ENCODE peak calls at places on chromosome 17, in nine cellular contexts. Z is testis; V is upper lobe of right lung; S is cardiac muscle cell; W is ascending aorta; H is astrocyte of the spinal cord; B is CD4-positive, alpha-beta T cell; R is neural progenitor cell; N is heart right ventricle. Q is an unnamed sample.

GRCh38 chr17:47820023-47820789 is 1.4 kb downstream of the OSBPL7 start:
- DNase-seq in Z (no peak), V (no peak), S (no peak), W (no peak), H (no peak), B (no peak), R (no peak), N (no peak), Q (no peak)

GRCh38 chr17:6853764-6854442 is 22.4 kb upstream of the TEKT1 start:
- DNase-seq in Z (peak), V (no peak), S (no peak), W (no peak), H (no peak), B (no peak), R (peak), N (no peak), Q (peak)

GRCh38 chr17:60827920-60828319 is 150.3 kb downstream of the BCAS3 start:
- DNase-seq in Z (no peak), V (no peak), S (no peak), W (no peak), H (no peak), B (no peak), R (no peak), N (no peak), Q (no peak)

GRCh38 chr17:4001048-4001590 is 36.9 kb upstream of the ATP2A3 start:
- DNase-seq in Z (no peak), V (no peak), S (peak), W (no peak), H (no peak), B (no peak), R (no peak), N (no peak), Q (no peak)

GRCh38 chr17:670286-670685 is 44.4 kb downstream of the VPS53 start:
- DNase-seq in Z (no peak), V (no peak), S (no peak), W (no peak), H (no peak), B (no peak), R (no peak), N (no peak), Q (no peak)

GRCh38 chr17:13030459-13031305 is 12.9 kb upstream of the ELAC2 start:
- DNase-seq in Z (peak), V (no peak), S (peak), W (no peak), H (peak), B (no peak), R (peak), N (peak), Q (peak)

GRCh38 chr17:68440526-68440925 is 16.8 kb downstream of the WIPI1 start:
- DNase-seq in Z (no peak), V (no peak), S (no peak), W (no peak), H (no peak), B (no peak), R (no peak), N (no peak), Q (no peak)

GRCh38 chr17:4710693-4711634 is 532 bp downstream of the ARRB2 start:
- DNase-seq in Z (no peak), V (no peak), S (no peak), W (no peak), H (no peak), B (peak), R (no peak), N (no peak), Q (no peak)

GRCh38 chr17:1636732-1637285 is 8.2 kb upstream of the SLC43A2 start:
- DNase-seq in Z (no peak), V (no peak), S (no peak), W (no peak), H (no peak), B (no peak), R (no peak), N (no peak), Q (no peak)

GRCh38 chr17:19237389-19238166 is 412 bp downstream of the EPN2 start:
- DNase-seq in Z (peak), V (peak), S (no peak), W (no peak), H (no peak), B (no peak), R (peak), N (peak), Q (peak)

GRCh38 chr17:62614142-62614541 is 13.3 kb upstream of the MRC2 start:
- DNase-seq in Z (no peak), V (no peak), S (peak), W (no peak), H (peak), B (no peak), R (no peak), N (no peak), Q (no peak)

GRCh38 chr17:9306086-9306485 is 269.5 kb downstream of the STX8 start:
- DNase-seq in Z (no peak), V (no peak), S (no peak), W (no peak), H (peak), B (no peak), R (no peak), N (no peak), Q (no peak)

GRCh38 chr17:71327376-71328059 is 793.3 kb upstream of the SOX9 start:
- DNase-seq in Z (no peak), V (no peak), S (peak), W (no peak), H (peak), B (no peak), R (no peak), N (no peak), Q (no peak)

GRCh38 chr17:34275881-34276280 is 5.9 kb downstream of the CCL7 start:
- DNase-seq in Z (no peak), V (no peak), S (peak), W (no peak), H (peak), B (no peak), R (no peak), N (no peak), Q (no peak)

GRCh38 chr17:83122834-83123233 is 43.4 kb downstream of the METRNL start:
- DNase-seq in Z (no peak), V (no peak), S (no peak), W (peak), H (no peak), B (no peak), R (no peak), N (no peak), Q (no peak)

GRCh38 chr17:43874293-43874692 is 27.3 kb downstream of the CD300LG start:
- DNase-seq in Z (no peak), V (no peak), S (no peak), W (no peak), H (no peak), B (no peak), R (no peak), N (peak), Q (no peak)

GRCh38 chr17:83173180-83173996 is 94.0 kb downstream of the METRNL start:
- DNase-seq in Z (no peak), V (no peak), S (no peak), W (no peak), H (no peak), B (peak), R (no peak), N (no peak), Q (no peak)

GRCh38 chr17:59839646-59840328 is 53.0 kb downstream of the TUBD1 start:
- DNase-seq in Z (peak), V (no peak), S (peak), W (no peak), H (peak), B (no peak), R (peak), N (no peak), Q (no peak)

GRCh38 chr17:56868716-56869115 is 34.8 kb downstream of the DGKE start:
- DNase-seq in Z (no peak), V (no peak), S (no peak), W (no peak), H (no peak), B (no peak), R (no peak), N (no peak), Q (no peak)

GRCh38 chr17:22300731-22301352 is 608.5 kb downstream of the KCNJ18 start:
- DNase-seq in Z (peak), V (no peak), S (no peak), W (no peak), H (no peak), B (no peak), R (no peak), N (no peak), Q (no peak)

GRCh38 chr17:70405492-70406220 is 236.3 kb downstream of the KCNJ2 start:
- DNase-seq in Z (no peak), V (no peak), S (peak), W (no peak), H (peak), B (no peak), R (no peak), N (no peak), Q (no peak)

GRCh38 chr17:55705847-55706246 is 16.8 kb downstream of the TMEM100 start:
- DNase-seq in Z (no peak), V (no peak), S (no peak), W (no peak), H (no peak), B (no peak), R (no peak), N (no peak), Q (no peak)

DNA sequence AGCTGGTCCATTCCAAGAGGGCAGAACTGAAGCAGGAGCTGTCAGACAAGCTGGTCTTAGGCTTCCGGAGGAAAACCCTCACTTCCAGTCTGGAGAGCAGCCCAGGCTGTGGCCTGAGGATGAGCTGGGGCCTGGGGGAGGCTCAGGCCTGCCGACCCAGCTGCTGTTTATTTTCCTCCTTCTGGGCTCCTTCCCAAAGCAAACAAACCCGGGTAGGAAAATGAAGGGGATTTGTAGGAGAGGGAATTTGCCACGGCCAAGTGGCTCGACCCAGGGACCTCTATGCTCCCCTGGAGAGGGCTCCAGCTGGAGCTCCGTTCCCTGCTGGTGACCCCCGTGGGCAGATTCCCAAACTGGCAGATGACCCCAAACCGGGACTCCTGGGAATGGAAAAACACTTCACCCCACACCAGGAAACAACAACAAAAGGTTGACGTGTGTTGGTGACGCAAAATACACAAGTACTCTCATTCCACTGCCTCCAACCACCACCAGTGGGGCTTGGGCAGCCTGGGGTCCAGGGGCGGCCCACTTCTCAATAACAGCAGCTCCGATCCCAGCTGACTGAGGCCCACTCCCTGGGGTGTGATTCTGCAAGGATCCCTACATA is 8.8 kb downstream of the JUP start:
- DNase-seq in Z (peak), V (peak), S (peak), W (no peak), H (peak), B (no peak), R (no peak), N (peak), Q (no peak)
- TF ChIP-seq CTCF in Z (no peak), V (no peak), S (no peak), W (no peak), H (no peak), B (no peak), R (no peak), N (no peak), Q (no peak)

GRCh38 chr17:81999975-82000802 is 22.5 kb downstream of the CENPX start:
- DNase-seq in Z (no peak), V (no peak), S (no peak), W (no peak), H (no peak), B (no peak), R (no peak), N (no peak), Q (no peak)
- TF ChIP-seq CTCF in Z (no peak), V (no peak), S (no peak), W (no peak), H (no peak), B (no peak), R (no peak), N (no peak), Q (no peak)

GRCh38 chr17:17171991-17172939 is 33.9 kb downstream of the PLD6 start:
- DNase-seq in Z (no peak), V (no peak), S (no peak), W (no peak), H (no peak), B (no peak), R (no peak), N (peak), Q (no peak)
- TF ChIP-seq CTCF in Z (no peak), V (no peak), S (no peak), W (no peak), H (no peak), B (no peak), R (peak), N (no peak), Q (no peak)

GRCh38 chr17:78346605-78347250 is 13.1 kb downstream of the SOCS3 start:
- DNase-seq in Z (no peak), V (no peak), S (no peak), W (no peak), H (no peak), B (no peak), R (no peak), N (no peak), Q (no peak)
- TF ChIP-seq CTCF in Z (no peak), V (no peak), S (no peak), W (no peak), H (peak), B (peak), R (no peak), N (no peak), Q (no peak)

DNA sequence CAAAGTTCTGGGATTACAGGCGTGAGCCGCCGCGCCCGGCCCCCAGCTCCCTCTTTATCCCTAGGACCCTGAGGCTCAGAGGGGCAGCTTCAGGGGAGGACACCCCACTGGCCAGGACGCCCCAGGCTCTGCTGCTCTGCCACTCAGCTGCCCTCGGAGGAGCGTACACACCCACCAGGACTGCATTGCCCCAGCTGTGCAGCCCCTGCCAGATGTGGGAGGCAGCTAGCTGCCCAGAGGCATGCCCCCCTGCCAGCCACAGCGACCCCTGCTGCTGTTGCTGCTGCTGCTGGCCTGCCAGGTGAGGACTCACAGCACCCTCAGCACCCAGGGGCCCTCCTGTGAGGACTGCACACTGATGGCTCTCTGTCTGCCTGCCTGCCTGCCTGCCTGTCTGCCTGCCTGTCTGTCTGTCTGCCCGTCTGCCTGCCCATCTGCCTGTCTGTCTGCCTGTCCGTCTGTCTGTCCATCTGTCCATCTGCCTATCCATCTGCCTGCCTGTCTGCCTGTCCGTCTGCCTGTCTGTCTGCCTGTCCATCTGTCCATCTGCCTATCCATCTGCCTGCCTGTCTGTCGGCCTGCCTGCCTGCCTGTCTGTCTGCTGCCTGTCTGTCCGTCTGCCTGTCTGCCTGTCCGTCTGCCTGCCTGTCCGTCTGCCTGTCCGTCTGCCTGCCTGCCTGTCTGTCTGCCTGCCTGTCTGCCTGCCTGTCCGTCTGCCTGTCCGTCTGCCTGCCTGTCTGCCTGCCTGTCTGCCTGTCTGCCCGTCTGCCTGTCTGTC is 5.0 kb downstream of the GCGR start:
- DNase-seq in Z (no peak), V (no peak), S (no peak), W (no peak), H (no peak), B (no peak), R (no peak), N (no peak), Q (no peak)
- TF ChIP-seq CTCF in Z (no peak), V (no peak), S (no peak), W (no peak), H (no peak), B (no peak), R (no peak), N (no peak), Q (no peak)

GRCh38 chr17:66971730-66972441 is 7.4 kb downstream of the CACNG4 start:
- DNase-seq in Z (no peak), V (no peak), S (no peak), W (no peak), H (no peak), B (no peak), R (no peak), N (no peak), Q (no peak)

GRCh38 chr17:66968916-66969315 is 4.4 kb downstream of the CACNG4 start:
- DNase-seq in Z (no peak), V (no peak), S (no peak), W (no peak), H (no peak), B (no peak), R (no peak), N (no peak), Q (no peak)

GRCh38 chr17:66970140-66970539 is 5.6 kb downstream of the CACNG4 start:
- DNase-seq in Z (no peak), V (no peak), S (no peak), W (no peak), H (no peak), B (no peak), R (no peak), N (no peak), Q (no peak)

GRCh38 chr17:66970797-66971196 is 6.3 kb downstream of the CACNG4 start:
- DNase-seq in Z (no peak), V (no peak), S (no peak), W (no peak), H (no peak), B (no peak), R (no peak), N (no peak), Q (no peak)

GRCh38 chr17:66971249-66971648 is 6.7 kb downstream of the CACNG4 start:
- DNase-seq in Z (no peak), V (no peak), S (no peak), W (no peak), H (no peak), B (no peak), R (no peak), N (no peak), Q (no peak)
- TF ChIP-seq CTCF in Z (no peak), V (no peak), S (no peak), W (no peak), H (no peak), B (no peak), R (no peak), N (no peak), Q (no peak)

GRCh38 chr17:80769516-80769915 is 222.1 kb upstream of the CHMP6 start:
- DNase-seq in Z (no peak), V (no peak), S (no peak), W (no peak), H (no peak), B (no peak), R (no peak), N (no peak), Q (no peak)
- TF ChIP-seq CTCF in Z (no peak), V (no peak), S (no peak), W (no peak), H (no peak), B (no peak), R (no peak), N (no peak), Q (no peak)

DNA sequence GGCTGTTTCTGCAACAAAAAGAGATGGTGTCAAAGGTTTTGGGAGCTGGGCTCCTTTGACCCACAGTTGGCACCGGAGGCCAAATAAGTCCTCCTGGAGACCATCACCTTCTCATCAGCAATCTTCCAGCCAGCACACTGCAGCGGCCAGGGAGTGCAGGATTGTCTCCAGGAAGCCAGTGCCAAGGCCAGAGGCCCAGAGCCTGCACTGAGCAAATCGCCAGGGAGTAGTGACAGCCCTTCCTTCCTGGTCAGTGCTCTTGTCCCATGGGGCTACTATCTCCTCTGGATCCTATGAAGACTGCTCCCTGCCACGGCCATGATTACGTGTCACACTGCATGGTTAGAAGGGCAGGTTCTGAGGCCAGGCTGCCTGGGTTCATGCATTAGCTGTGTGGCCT is 134.3 kb upstream of the CRHR1 start:
- DNase-seq in Z (no peak), V (peak), S (no peak), W (no peak), H (no peak), B (no peak), R (no peak), N (no peak), Q (no peak)
- TF ChIP-seq CTCF in Z (no peak), V (no peak), S (no peak), W (no peak), H (no peak), B (no peak), R (no peak), N (no peak), Q (no peak)

Q was measured in endothelial cell.